ENCODE peak calls at places on chromosome 5, in four cellular contexts. X is dermis microvascular lymphatic vessel endothelial cell; D is kidney; H is stimulated activated naive CD8-positive, alpha-beta T cell treated with anti-CD3 and anti-CD28 coated beads, Interleukin-15, Interleukin-2, amounts not matched to agents 100 U/mL and 50 U/mL, for 24 hours. A is an unnamed sample.

GRCh38 chr5:68068204-68068603 is 147.4 kb upstream of the PIK3R1 start:
- DNase-seq in H (no peak), D (no peak), X (no peak), A (no peak)

GRCh38 chr5:167953151-167953788 is 338.2 kb upstream of the WWC1 start:
- DNase-seq in X (no peak), H (no peak), D (no peak), A (no peak)

GRCh38 chr5:177537389-177538361 is 16.7 kb downstream of the FAM193B start:
- DNase-seq in H (no peak), D (no peak), X (peak), A (no peak)

GRCh38 chr5:11504794-11505193 is 399.5 kb downstream of the CTNND2 start:
- DNase-seq in D (no peak), H (no peak), X (no peak), A (no peak)

GRCh38 chr5:42015681-42016080 is 90.6 kb downstream of the FBXO4 start:
- DNase-seq in D (no peak), X (no peak), H (no peak), A (no peak)

GRCh38 chr5:50445281-50445949 is 4.3 kb upstream of the EMB start:
- DNase-seq in H (peak), D (no peak), X (no peak), A (peak)

GRCh38 chr5:104385901-104386300 is 823.3 kb upstream of the NUDT12 start:
- DNase-seq in D (no peak), X (no peak), H (no peak), A (no peak)

GRCh38 chr5:10145922-10146321 is 103.8 kb downstream of the ATPSCKMT start:
- DNase-seq in X (peak), D (no peak), H (no peak), A (no peak)

GRCh38 chr5:75616286-75616810 is 5.1 kb downstream of the ANKDD1B start:
- DNase-seq in H (no peak), D (no peak), X (no peak), A (no peak)

GRCh38 chr5:111685969-111686368 is 71.0 kb downstream of the NREP start:
- DNase-seq in H (no peak), X (peak), D (no peak), A (no peak)

GRCh38 chr5:135565256-135565655 is 13.5 kb downstream of the CXCL14 start:
- DNase-seq in H (no peak), X (no peak), D (no peak), A (no peak)

GRCh38 chr5:143593723-143594122 is 190.2 kb upstream of the NR3C1 start:
- DNase-seq in H (no peak), D (no peak), X (no peak), A (peak)

GRCh38 chr5:161924270-161924669 is 76.3 kb downstream of the GABRA1 start:
- DNase-seq in H (no peak), D (no peak), X (no peak), A (no peak)

GRCh38 chr5:43664641-43665040 is 61.7 kb downstream of the NNT start:
- DNase-seq in H (no peak), D (no peak), X (no peak), A (no peak)

GRCh38 chr5:76787237-76787636 is 31.6 kb upstream of the F2RL1 start:
- DNase-seq in X (peak), D (no peak), H (no peak), A (no peak)

GRCh38 chr5:73605223-73606087 is 20.5 kb upstream of the ARHGEF28 start:
- DNase-seq in D (no peak), X (peak), H (no peak), A (no peak)

GRCh38 chr5:157610990-157611389 is 35.4 kb upstream of the ADAM19 start:
- DNase-seq in D (no peak), X (no peak), H (no peak), A (no peak)

GRCh38 chr5:76791461-76791860 is 27.4 kb upstream of the F2RL1 start:
- DNase-seq in H (no peak), X (peak), D (no peak), A (no peak)

GRCh38 chr5:143025376-143025775 is 255.2 kb downstream of the ARHGAP26 start:
- DNase-seq in H (no peak), X (no peak), D (no peak), A (no peak)

GRCh38 chr5:37875051-37875787 is 35.4 kb upstream of the GDNF start:
- DNase-seq in D (no peak), H (no peak), X (no peak), A (no peak)

GRCh38 chr5:74132485-74132884 is 506.5 kb downstream of the ARHGEF28 start:
- DNase-seq in H (no peak), X (no peak), D (peak), A (no peak)

GRCh38 chr5:113427871-113428574 is 6.8 kb downstream of the TSSK1B start:
- DNase-seq in H (no peak), D (no peak), X (no peak), A (no peak)

GRCh38 chr5:7991125-7991821 is 122.3 kb downstream of the MTRR start:
- DNase-seq in X (no peak), D (no peak), H (no peak), A (no peak)

GRCh38 chr5:167688331-167688730 is 603.1 kb upstream of the WWC1 start:
- DNase-seq in D (no peak), X (no peak), H (no peak), A (no peak)

GRCh38 chr5:116137544-116138378 is 52.9 kb downstream of the COMMD10 start:
- DNase-seq in D (no peak), H (no peak), X (peak), A (peak)

GRCh38 chr5:36662291-36662851 is 56.0 kb downstream of the SLC1A3 start:
- DNase-seq in D (no peak), H (no peak), X (no peak), A (no peak)

GRCh38 chr5:112848116-112848811 is 12.8 kb upstream of the SRP19 start:
- DNase-seq in X (peak), H (no peak), D (no peak), A (peak)

GRCh38 chr5:181164076-181164952 is 16.9 kb downstream of the OR2V2 start:
- DNase-seq in D (no peak), H (peak), X (no peak), A (no peak)

GRCh38 chr5:36570696-36571095 is 35.7 kb upstream of the SLC1A3 start:
- DNase-seq in H (no peak), D (no peak), X (no peak), A (no peak)

GRCh38 chr5:133510634-133511262 is 101.6 kb downstream of the FSTL4 start:
- DNase-seq in X (no peak), H (no peak), D (no peak), A (no peak)

GRCh38 chr5:164422400-164422799 is 917.0 kb downstream of the MAT2B start:
- DNase-seq in H (no peak), D (no peak), X (peak), A (no peak)

GRCh38 chr5:106292654-106293053 is 1378.1 kb downstream of the EFNA5 start:
- DNase-seq in X (no peak), D (no peak), H (no peak), A (no peak)

A was measured in germinal center.